ENCODE peak calls at places on chromosomes 3 and 15, in eight cellular contexts. A is astrocyte, J is HFF-Myc, V is lower lobe of right lung, M is Panc1, Y is bronchial epithelial cell, L is upper lobe of left lung, S is IMR-90. Z is an unnamed sample.

GRCh38 chr15:60973637-60974415 is 255.3 kb downstream of the RORA start:
- DNase-seq in A (peak), J (no peak), V (no peak), M (no peak), Y (peak), L (no peak), S (peak), Z (peak)

GRCh38 chr3:126057936-126058335 is 26.0 kb downstream of the SLC41A3 start:
- DNase-seq in A (no peak), J (no peak), V (no peak), M (no peak), Y (no peak), L (no peak), S (no peak), Z (no peak)

GRCh38 chr3:67335813-67336212 is 318.6 kb downstream of the SUCLG2 start:
- DNase-seq in A (peak), J (no peak), V (no peak), M (no peak), Y (no peak), L (no peak), S (no peak), Z (no peak)

GRCh38 chr3:188365184-188365583 is 211.2 kb downstream of the LPP start:
- DNase-seq in A (no peak), J (no peak), V (no peak), M (no peak), Y (no peak), L (no peak), S (no peak), Z (no peak)

GRCh38 chr15:31391687-31392671 is 65.3 kb downstream of the KLF13 start:
- DNase-seq in A (peak), J (no peak), V (peak), M (peak), Y (no peak), L (peak), S (peak), Z (peak)

GRCh38 chr3:58135712-58136543 is 74.8 kb downstream of the DNASE1L3 start:
- DNase-seq in A (no peak), J (no peak), V (no peak), M (no peak), Y (no peak), L (no peak), S (no peak), Z (peak)

GRCh38 chr15:75212200-75212858 is 10.6 kb downstream of the C15orf39 start:
- DNase-seq in A (no peak), J (no peak), V (no peak), M (no peak), Y (no peak), L (no peak), S (no peak), Z (no peak)

GRCh38 chr15:35168464-35168863 is 83.4 kb upstream of the NANOGP8 start:
- DNase-seq in A (peak), J (peak), V (no peak), M (no peak), Y (peak), L (no peak), S (peak), Z (peak)

GRCh38 chr3:197206913-197207312 is 91.5 kb downstream of the DLG1 start:
- DNase-seq in A (no peak), J (no peak), V (no peak), M (no peak), Y (no peak), L (no peak), S (no peak), Z (no peak)

GRCh38 chr3:40021338-40021737 is 211.9 kb downstream of the MYRIP start:
- DNase-seq in A (no peak), J (no peak), V (no peak), M (no peak), Y (no peak), L (no peak), S (no peak), Z (no peak)

GRCh38 chr3:48548731-48549705 is 7.6 kb downstream of the PFKFB4 start:
- DNase-seq in A (peak), J (peak), V (peak), M (no peak), Y (peak), L (peak), S (peak), Z (peak)

GRCh38 chr15:63968122-63968524 is 78.2 kb downstream of the DAPK2 start:
- DNase-seq in A (no peak), J (no peak), V (no peak), M (no peak), Y (no peak), L (no peak), S (no peak), Z (no peak)

GRCh38 chr15:85407421-85408269 is 27.2 kb downstream of the AKAP13 start:
- DNase-seq in A (peak), J (peak), V (no peak), M (no peak), Y (peak), L (peak), S (peak), Z (peak)

GRCh38 chr3:148938931-148939330 is 52.4 kb upstream of the GYG1 start:
- DNase-seq in A (no peak), J (no peak), V (no peak), M (no peak), Y (no peak), L (no peak), S (no peak), Z (no peak)

GRCh38 chr15:89917442-89918085 is 4.8 kb upstream of the ARPIN start:
- DNase-seq in A (no peak), J (no peak), V (no peak), M (no peak), Y (peak), L (peak), S (no peak), Z (no peak)

GRCh38 chr3:50617096-50617791 is at the start of gene MAPKAPK3:
- DNase-seq in A (no peak), J (no peak), V (no peak), M (no peak), Y (no peak), L (peak), S (no peak), Z (no peak)

GRCh38 chr15:100987143-100987542 is 68.0 kb downstream of the LRRK1 start:
- DNase-seq in A (no peak), J (no peak), V (no peak), M (no peak), Y (no peak), L (no peak), S (peak), Z (peak)

GRCh38 chr15:77224352-77224751 is 153.4 kb upstream of the TSPAN3 start:
- DNase-seq in A (no peak), J (no peak), V (no peak), M (no peak), Y (no peak), L (no peak), S (no peak), Z (no peak)

GRCh38 chr3:160739079-160739478 is 17.0 kb upstream of the PPM1L start:
- DNase-seq in A (no peak), J (no peak), V (no peak), M (no peak), Y (no peak), L (no peak), S (no peak), Z (peak)

GRCh38 chr15:50148362-50148963 is 29.4 kb upstream of the ATP8B4 start:
- DNase-seq in A (peak), J (no peak), V (no peak), M (peak), Y (peak), L (no peak), S (peak), Z (peak)

GRCh38 chr3:45125550-45126026 is 20.6 kb downstream of the CDCP1 start:
- DNase-seq in A (no peak), J (no peak), V (peak), M (no peak), Y (peak), L (peak), S (no peak), Z (no peak)

GRCh38 chr15:41790756-41791546 is 16.7 kb downstream of the MAPKBP1 start:
- DNase-seq in A (peak), J (peak), V (no peak), M (no peak), Y (peak), L (no peak), S (peak), Z (peak)

GRCh38 chr3:64595253-64595694 is 92.5 kb downstream of the ADAMTS9 start:
- DNase-seq in A (peak), J (no peak), V (no peak), M (no peak), Y (peak), L (no peak), S (peak), Z (peak)

GRCh38 chr3:52822363-52822762 is 8.1 kb downstream of the ITIH4 start:
- DNase-seq in A (no peak), J (no peak), V (no peak), M (no peak), Y (no peak), L (no peak), S (no peak), Z (no peak)
- TF ChIP-seq CTCF in A (no peak), J (no peak), V (no peak), M (no peak), Y (no peak), L (no peak), S (no peak), Z (no peak)

GRCh38 chr15:38128389-38128788 is 124.2 kb upstream of the SPRED1 start:
- DNase-seq in A (peak), J (no peak), V (no peak), M (no peak), Y (peak), L (no peak), S (peak), Z (peak)

GRCh38 chr15:38130200-38130567 is 122.5 kb upstream of the SPRED1 start:
- DNase-seq in A (no peak), J (no peak), V (no peak), M (no peak), Y (peak), L (no peak), S (no peak), Z (peak)

GRCh38 chr15:38129531-38130199 is 123.0 kb upstream of the SPRED1 start:
- DNase-seq in A (peak), J (peak), V (peak), M (no peak), Y (peak), L (peak), S (peak), Z (peak)

GRCh38 chr15:38130739-38131498 is 121.7 kb upstream of the SPRED1 start:
- DNase-seq in A (peak), J (peak), V (peak), M (no peak), Y (peak), L (peak), S (peak), Z (peak)

GRCh38 chr15:38127306-38127731 is 125.3 kb upstream of the SPRED1 start:
- DNase-seq in A (peak), J (no peak), V (no peak), M (no peak), Y (peak), L (no peak), S (peak), Z (no peak)
- H3K4me3 ChIP-seq in A (no peak), J (no peak), V (no peak), M (no peak), Y (no peak), L (no peak), S (no peak), Z (no peak)

DNA sequence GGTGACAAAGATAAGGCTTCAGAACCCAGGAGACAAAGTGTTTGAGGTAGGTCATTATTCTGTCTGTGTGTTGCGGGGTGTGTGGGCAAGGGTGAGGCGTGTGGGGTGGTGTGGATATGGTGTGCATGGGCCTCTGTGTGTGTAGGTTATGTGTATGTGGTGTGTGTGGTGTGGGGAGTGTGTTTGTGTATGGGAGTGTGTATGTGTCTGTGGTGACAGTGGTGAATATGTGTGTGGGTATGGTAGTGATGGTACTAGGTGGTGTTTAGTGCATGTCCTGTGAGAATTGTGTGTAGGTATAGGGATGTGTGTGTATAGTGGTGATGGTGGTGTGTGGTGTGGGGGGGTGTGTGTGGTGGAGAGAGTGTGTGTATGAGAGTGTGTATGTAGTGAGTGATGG is 16.2 kb upstream of the ETV5 start:
- DNase-seq in A (no peak), J (no peak), V (no peak), M (no peak), Y (no peak), L (no peak), S (no peak), Z (no peak)
- TF ChIP-seq CTCF in A (no peak), J (no peak), V (no peak), M (no peak), Y (no peak), L (no peak), S (no peak), Z (no peak)

DNA sequence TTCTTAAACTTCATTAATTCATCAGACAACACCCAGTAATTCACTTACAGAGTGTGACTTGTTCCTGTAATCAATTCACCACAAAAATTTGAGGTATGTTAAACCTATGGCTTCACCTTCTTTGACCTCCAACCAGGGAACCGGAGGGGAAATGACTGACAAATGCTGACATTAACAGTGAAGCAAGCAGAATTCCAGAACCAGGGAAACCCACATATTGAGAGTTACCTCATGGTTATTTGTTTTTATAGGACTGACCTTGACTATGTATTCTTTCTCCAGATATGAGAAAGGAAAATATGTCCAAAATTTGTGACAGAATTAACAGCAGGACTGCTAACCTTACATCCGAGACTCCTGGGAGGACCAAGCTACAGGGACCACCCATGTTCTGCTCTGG is 2.7 kb downstream of the P3H2 start:
- DNase-seq in A (peak), J (no peak), V (no peak), M (no peak), Y (no peak), L (no peak), S (peak), Z (no peak)
- H3K4me3 ChIP-seq in A (peak), J (no peak), V (peak), M (peak), Y (no peak), L (peak), S (peak), Z (no peak)

DNA sequence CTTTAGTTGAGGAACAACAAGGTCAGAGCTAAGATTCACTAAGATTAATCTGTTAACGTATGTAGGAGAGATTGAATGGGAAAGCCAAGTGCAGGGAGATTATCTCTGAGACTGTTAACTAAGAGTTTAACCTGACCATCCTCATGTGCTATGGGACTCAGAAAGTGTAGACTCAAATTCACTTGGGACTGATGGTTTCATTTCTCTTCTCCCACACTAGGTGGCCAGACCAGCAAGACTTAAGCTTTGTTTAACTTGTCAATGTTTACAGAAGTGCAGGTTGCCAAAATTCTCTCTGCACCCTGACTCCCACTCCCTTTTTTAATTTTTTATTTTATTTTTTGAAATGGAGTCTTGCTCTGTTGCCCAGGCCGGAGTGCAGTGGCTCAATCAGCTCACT is 6.3 kb upstream of the HEXA start:
- DNase-seq in A (no peak), J (no peak), V (no peak), M (peak), Y (no peak), L (no peak), S (no peak), Z (peak)
- TF ChIP-seq CTCF in A (no peak), J (no peak), V (peak), M (peak), Y (no peak), L (no peak), S (peak), Z (peak)

GRCh38 chr3:114623420-114624046 is 329.7 kb downstream of the TIGIT start:
- DNase-seq in A (no peak), J (no peak), V (no peak), M (no peak), Y (no peak), L (no peak), S (no peak), Z (no peak)

GRCh38 chr3:114624676-114625181 is 330.9 kb downstream of the TIGIT start:
- DNase-seq in A (peak), J (peak), V (peak), M (peak), Y (peak), L (peak), S (peak), Z (peak)

GRCh38 chr3:114622001-114622400 is 328.2 kb downstream of the TIGIT start:
- DNase-seq in A (peak), J (no peak), V (no peak), M (no peak), Y (no peak), L (no peak), S (peak), Z (no peak)

GRCh38 chr3:114626751-114627150 is 332.9 kb downstream of the TIGIT start:
- DNase-seq in A (peak), J (no peak), V (no peak), M (no peak), Y (no peak), L (no peak), S (peak), Z (no peak)

DNA sequence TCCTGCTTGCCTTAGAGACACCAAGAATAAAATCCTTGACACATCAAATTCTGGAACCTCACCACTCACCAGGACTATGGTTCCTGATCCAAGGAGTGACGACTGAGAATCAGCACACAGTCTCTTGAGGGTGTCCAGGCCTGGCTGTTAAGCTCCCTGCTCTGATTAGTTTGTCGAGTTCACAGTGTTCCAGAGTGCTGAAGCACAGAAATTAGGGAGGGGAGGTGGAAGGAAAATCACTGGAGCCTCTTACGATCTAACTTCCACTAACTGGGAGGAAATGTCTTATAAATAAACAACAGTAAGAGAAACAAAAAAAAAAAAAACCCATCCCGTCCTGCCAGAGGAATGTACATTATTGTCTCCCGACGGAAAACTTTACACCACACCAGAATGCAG is 330.2 kb downstream of the TIGIT start:
- DNase-seq in A (peak), J (no peak), V (no peak), M (no peak), Y (no peak), L (peak), S (peak), Z (peak)
- H3K4me3 ChIP-seq in A (peak), J (peak), V (peak), M (peak), Y (no peak), L (peak), S (peak), Z (peak)

GRCh38 chr3:74883690-74884089 is 269.2 kb upstream of the CNTN3 start:
- DNase-seq in A (no peak), J (no peak), V (no peak), M (peak), Y (peak), L (no peak), S (peak), Z (peak)
- TF ChIP-seq CTCF in A (peak), J (peak), V (peak), M (peak), Y (peak), L (no peak), S (peak), Z (peak)

GRCh38 chr3:85560088-85560790 is 601.5 kb downstream of the CADM2 start:
- DNase-seq in A (peak), J (no peak), V (no peak), M (no peak), Y (peak), L (no peak), S (no peak), Z (peak)
- H3K4me3 ChIP-seq in A (no peak), J (no peak), V (no peak), M (no peak), Y (no peak), L (no peak), S (no peak), Z (no peak)

GRCh38 chr3:182621435-182622240 is 171.7 kb upstream of the ATP11B start:
- DNase-seq in A (no peak), J (no peak), V (no peak), M (no peak), Y (no peak), L (no peak), S (no peak), Z (no peak)

GRCh38 chr3:182620715-182621434 is 172.4 kb upstream of the ATP11B start:
- DNase-seq in A (no peak), J (no peak), V (no peak), M (no peak), Y (no peak), L (no peak), S (no peak), Z (no peak)

GRCh38 chr3:182617511-182617910 is 175.8 kb upstream of the ATP11B start:
- DNase-seq in A (no peak), J (no peak), V (no peak), M (no peak), Y (peak), L (no peak), S (no peak), Z (no peak)

GRCh38 chr3:182618981-182619591 is 174.2 kb upstream of the ATP11B start:
- DNase-seq in A (peak), J (no peak), V (no peak), M (no peak), Y (peak), L (no peak), S (peak), Z (peak)

DNA sequence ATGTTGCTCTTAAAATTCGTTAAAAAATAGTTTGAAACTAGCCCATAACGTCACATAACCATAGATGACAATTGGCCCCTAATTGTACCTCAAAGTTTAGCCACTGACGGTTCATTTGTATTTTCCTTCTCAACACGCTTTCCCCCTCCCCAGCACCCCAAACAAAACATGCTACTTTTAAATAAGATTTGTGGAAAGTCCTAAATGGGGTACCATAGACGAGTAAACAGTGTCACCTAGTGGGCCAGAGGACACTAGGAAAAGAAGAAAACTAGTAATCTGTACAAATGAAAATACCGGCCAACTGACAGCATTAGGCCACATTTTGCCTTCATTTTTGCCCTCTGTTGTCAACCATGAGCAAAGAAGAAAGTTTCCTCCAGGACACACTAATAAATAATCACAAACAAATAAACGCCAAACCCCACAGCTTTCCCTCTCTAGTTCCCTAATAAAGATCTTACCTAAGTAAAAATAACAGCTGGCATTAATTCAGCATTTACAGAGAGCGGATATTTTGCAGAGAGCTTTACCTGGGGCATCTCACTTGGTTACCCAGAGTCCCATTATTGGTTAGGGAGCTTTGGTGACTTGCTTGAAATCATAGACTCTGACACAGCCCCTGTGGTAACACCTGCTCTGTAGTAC is 175.1 kb upstream of the ATP11B start:
- DNase-seq in A (peak), J (no peak), V (no peak), M (peak), Y (peak), L (no peak), S (no peak), Z (peak)
- TF ChIP-seq CTCF in A (peak), J (peak), V (peak), M (peak), Y (peak), L (no peak), S (peak), Z (peak)

DNA sequence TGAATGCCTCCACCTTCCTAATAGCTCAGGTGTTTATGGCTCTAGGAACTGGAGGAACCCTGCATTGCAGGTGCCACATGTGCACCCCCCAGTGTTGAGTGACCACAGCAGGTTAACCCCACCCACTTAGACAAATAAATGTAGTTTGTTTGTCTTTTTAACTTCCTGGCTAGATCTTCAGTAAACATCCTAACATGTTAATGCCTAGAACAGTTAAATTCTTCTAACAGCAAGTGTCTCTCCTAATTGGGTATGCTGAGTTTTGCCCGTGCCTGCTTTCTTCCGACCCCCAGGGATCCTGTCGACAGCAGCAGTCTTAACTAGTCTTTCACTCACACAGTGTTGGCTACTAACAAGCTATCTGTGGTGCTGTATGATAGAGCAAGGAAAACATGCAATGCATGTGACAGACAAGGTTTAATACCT is 35.5 kb downstream of the SRP14 start:
- DNase-seq in A (no peak), J (no peak), V (no peak), M (no peak), Y (peak), L (no peak), S (no peak), Z (no peak)
- H3K4me3 ChIP-seq in A (no peak), J (no peak), V (no peak), M (no peak), Y (no peak), L (no peak), S (no peak), Z (no peak)

Z was measured in fibroblast of pulmonary artery.